ENCODE peak calls at places on chromosomes 12 and 14, in nine cellular contexts. One of them, this sample, is unnamed.

GRCh38 chr12:118213452-118213851 is 77.5 kb downstream of the PEBP1 start:
- DNase-seq in T-helper 1 cell: no peak
- DNase-seq in A549: no peak
- DNase-seq in M059J: no peak
- DNase-seq in H9: no peak
- DNase-seq in foreskin fibroblast: no peak
- DNase-seq in body of pancreas: no peak
- DNase-seq in myocyte: no peak
- DNase-seq in fibroblast of pulmonary artery: no peak
- DNase-seq in this sample: no peak

GRCh38 chr12:106131671-106132070 is 7.1 kb downstream of the NUAK1 start:
- DNase-seq in T-helper 1 cell: no peak
- DNase-seq in A549: no peak
- DNase-seq in M059J: no peak
- DNase-seq in H9: peak
- DNase-seq in foreskin fibroblast: peak
- DNase-seq in body of pancreas: no peak
- DNase-seq in myocyte: no peak
- DNase-seq in fibroblast of pulmonary artery: peak
- DNase-seq in this sample: no peak

GRCh38 chr12:5222011-5222461 is 178.4 kb downstream of the KCNA5 start:
- DNase-seq in T-helper 1 cell: no peak
- DNase-seq in A549: no peak
- DNase-seq in M059J: no peak
- DNase-seq in H9: peak
- DNase-seq in foreskin fibroblast: no peak
- DNase-seq in body of pancreas: no peak
- DNase-seq in myocyte: no peak
- DNase-seq in fibroblast of pulmonary artery: no peak
- DNase-seq in this sample: no peak

GRCh38 chr14:97021571-97022171 is 224.5 kb downstream of the VRK1 start:
- DNase-seq in T-helper 1 cell: no peak
- DNase-seq in A549: peak
- DNase-seq in M059J: peak
- DNase-seq in H9: peak
- DNase-seq in foreskin fibroblast: no peak
- DNase-seq in body of pancreas: no peak
- DNase-seq in myocyte: no peak
- DNase-seq in fibroblast of pulmonary artery: no peak
- DNase-seq in this sample: no peak

GRCh38 chr12:2826721-2827515 is 7.9 kb downstream of the NRIP2 start:
- DNase-seq in T-helper 1 cell: no peak
- DNase-seq in A549: no peak
- DNase-seq in M059J: no peak
- DNase-seq in H9: no peak
- DNase-seq in foreskin fibroblast: no peak
- DNase-seq in body of pancreas: no peak
- DNase-seq in myocyte: peak
- DNase-seq in fibroblast of pulmonary artery: no peak
- DNase-seq in this sample: no peak

GRCh38 chr14:55448146-55448614 is 7.8 kb upstream of the TBPL2 start:
- DNase-seq in T-helper 1 cell: no peak
- DNase-seq in A549: peak
- DNase-seq in M059J: peak
- DNase-seq in H9: no peak
- DNase-seq in foreskin fibroblast: peak
- DNase-seq in body of pancreas: peak
- DNase-seq in myocyte: peak
- DNase-seq in fibroblast of pulmonary artery: peak
- DNase-seq in this sample: no peak

GRCh38 chr12:72368298-72368697 is 96.1 kb downstream of the TRHDE start:
- DNase-seq in T-helper 1 cell: no peak
- DNase-seq in A549: no peak
- DNase-seq in M059J: no peak
- DNase-seq in H9: no peak
- DNase-seq in foreskin fibroblast: peak
- DNase-seq in body of pancreas: no peak
- DNase-seq in myocyte: no peak
- DNase-seq in fibroblast of pulmonary artery: no peak
- DNase-seq in this sample: no peak

GRCh38 chr14:103628221-103628683 is 759 bp upstream of the KLC1 start:
- DNase-seq in T-helper 1 cell: no peak
- DNase-seq in A549: peak
- DNase-seq in M059J: peak
- DNase-seq in H9: peak
- DNase-seq in foreskin fibroblast: peak
- DNase-seq in body of pancreas: peak
- DNase-seq in myocyte: peak
- DNase-seq in fibroblast of pulmonary artery: peak
- DNase-seq in this sample: no peak

GRCh38 chr14:77979666-77980351 is 179.9 kb downstream of the ADCK1 start:
- DNase-seq in T-helper 1 cell: no peak
- DNase-seq in A549: no peak
- DNase-seq in M059J: peak
- DNase-seq in H9: peak
- DNase-seq in foreskin fibroblast: no peak
- DNase-seq in body of pancreas: no peak
- DNase-seq in myocyte: peak
- DNase-seq in fibroblast of pulmonary artery: no peak
- DNase-seq in this sample: no peak

GRCh38 chr14:79831198-79831890 is 380.0 kb downstream of the DIO2 start:
- DNase-seq in T-helper 1 cell: no peak
- DNase-seq in A549: no peak
- DNase-seq in M059J: no peak
- DNase-seq in H9: no peak
- DNase-seq in foreskin fibroblast: peak
- DNase-seq in body of pancreas: no peak
- DNase-seq in myocyte: no peak
- DNase-seq in fibroblast of pulmonary artery: peak
- DNase-seq in this sample: no peak

GRCh38 chr14:52987042-52987441 is 36.2 kb upstream of the FERMT2 start:
- DNase-seq in T-helper 1 cell: no peak
- DNase-seq in A549: no peak
- DNase-seq in M059J: no peak
- DNase-seq in H9: no peak
- DNase-seq in foreskin fibroblast: no peak
- DNase-seq in body of pancreas: no peak
- DNase-seq in myocyte: no peak
- DNase-seq in fibroblast of pulmonary artery: no peak
- DNase-seq in this sample: no peak

GRCh38 chr12:52494100-52494499 is 1.0 kb upstream of the KRT6A start:
- DNase-seq in T-helper 1 cell: no peak
- DNase-seq in A549: no peak
- DNase-seq in M059J: no peak
- DNase-seq in H9: no peak
- DNase-seq in foreskin fibroblast: no peak
- DNase-seq in body of pancreas: no peak
- DNase-seq in myocyte: no peak
- DNase-seq in fibroblast of pulmonary artery: peak
- DNase-seq in this sample: no peak

GRCh38 chr12:99281277-99281676 is 366.3 kb upstream of the GARIN6 start:
- DNase-seq in T-helper 1 cell: no peak
- DNase-seq in A549: no peak
- DNase-seq in M059J: peak
- DNase-seq in H9: no peak
- DNase-seq in foreskin fibroblast: no peak
- DNase-seq in body of pancreas: no peak
- DNase-seq in myocyte: peak
- DNase-seq in fibroblast of pulmonary artery: no peak
- DNase-seq in this sample: no peak

GRCh38 chr12:24760162-24760561 is 188.7 kb downstream of the BCAT1 start:
- DNase-seq in T-helper 1 cell: no peak
- DNase-seq in A549: no peak
- DNase-seq in M059J: peak
- DNase-seq in H9: no peak
- DNase-seq in foreskin fibroblast: no peak
- DNase-seq in body of pancreas: no peak
- DNase-seq in myocyte: no peak
- DNase-seq in fibroblast of pulmonary artery: no peak
- DNase-seq in this sample: no peak

GRCh38 chr12:31362115-31362758 is 36.3 kb upstream of the SINHCAF start:
- DNase-seq in T-helper 1 cell: no peak
- DNase-seq in A549: no peak
- DNase-seq in M059J: peak
- DNase-seq in H9: peak
- DNase-seq in foreskin fibroblast: no peak
- DNase-seq in body of pancreas: no peak
- DNase-seq in myocyte: no peak
- DNase-seq in fibroblast of pulmonary artery: no peak
- DNase-seq in this sample: no peak